ENCODE peak calls at places on chromosomes 16 and 17, in ten cellular contexts. One of them, this sample, is unnamed.

GRCh38 chr17:66675991-66676371 is 158.9 kb upstream of the CACNG5 start:
- DNase-seq in AG10803: no peak
- DNase-seq in Panc1: no peak
- DNase-seq in iPS-NIHi11: no peak
- DNase-seq in MV-4-11: no peak
- DNase-seq in NCI-H1105 treated with DMSO at 0.1 percent for 48 hours: no peak
- DNase-seq in hippocampal formation: peak
- DNase-seq in renal cortical epithelial cell: peak
- DNase-seq in GM12864: no peak
- DNase-seq in CD4-positive, CD25-positive, alpha-beta regulatory T cell: no peak
- DNase-seq in this sample: no peak

GRCh38 chr17:72707881-72708280 is 384.6 kb downstream of the SLC39A11 start:
- DNase-seq in hippocampal formation: no peak
- DNase-seq in GM12864: no peak
- DNase-seq in MV-4-11: no peak
- DNase-seq in AG10803: no peak
- DNase-seq in NCI-H1105 treated with DMSO at 0.1 percent for 48 hours: no peak
- DNase-seq in renal cortical epithelial cell: no peak
- DNase-seq in CD4-positive, CD25-positive, alpha-beta regulatory T cell: no peak
- DNase-seq in iPS-NIHi11: no peak
- DNase-seq in Panc1: no peak
- DNase-seq in this sample: no peak

GRCh38 chr17:73718912-73719311 is 74.7 kb upstream of the SDK2 start:
- DNase-seq in MV-4-11: peak
- DNase-seq in renal cortical epithelial cell: no peak
- DNase-seq in AG10803: no peak
- DNase-seq in iPS-NIHi11: no peak
- DNase-seq in hippocampal formation: no peak
- DNase-seq in NCI-H1105 treated with DMSO at 0.1 percent for 48 hours: no peak
- DNase-seq in Panc1: no peak
- DNase-seq in GM12864: no peak
- DNase-seq in CD4-positive, CD25-positive, alpha-beta regulatory T cell: no peak
- DNase-seq in this sample: no peak

GRCh38 chr17:36933174-36934143 is 3.8 kb upstream of the LHX1 start:
- DNase-seq in Panc1: no peak
- DNase-seq in iPS-NIHi11: peak
- DNase-seq in hippocampal formation: no peak
- DNase-seq in NCI-H1105 treated with DMSO at 0.1 percent for 48 hours: no peak
- DNase-seq in CD4-positive, CD25-positive, alpha-beta regulatory T cell: no peak
- DNase-seq in MV-4-11: no peak
- DNase-seq in AG10803: no peak
- DNase-seq in GM12864: no peak
- DNase-seq in renal cortical epithelial cell: no peak
- DNase-seq in this sample: no peak

GRCh38 chr17:76718516-76718915 is 7.8 kb upstream of the MXRA7 start:
- DNase-seq in AG10803: no peak
- DNase-seq in renal cortical epithelial cell: no peak
- DNase-seq in MV-4-11: no peak
- DNase-seq in hippocampal formation: no peak
- DNase-seq in iPS-NIHi11: no peak
- DNase-seq in GM12864: no peak
- DNase-seq in CD4-positive, CD25-positive, alpha-beta regulatory T cell: no peak
- DNase-seq in Panc1: no peak
- DNase-seq in NCI-H1105 treated with DMSO at 0.1 percent for 48 hours: no peak
- DNase-seq in this sample: no peak

GRCh38 chr16:57235128-57236092 is 9.6 kb upstream of the ARL2BP start:
- DNase-seq in MV-4-11: peak
- DNase-seq in NCI-H1105 treated with DMSO at 0.1 percent for 48 hours: peak
- DNase-seq in iPS-NIHi11: no peak
- DNase-seq in GM12864: no peak
- DNase-seq in renal cortical epithelial cell: no peak
- DNase-seq in hippocampal formation: no peak
- DNase-seq in AG10803: no peak
- DNase-seq in Panc1: no peak
- DNase-seq in CD4-positive, CD25-positive, alpha-beta regulatory T cell: no peak
- DNase-seq in this sample: no peak

GRCh38 chr17:64264891-64265290 is 1.8 kb upstream of the TEX2 start:
- DNase-seq in CD4-positive, CD25-positive, alpha-beta regulatory T cell: no peak
- DNase-seq in renal cortical epithelial cell: peak
- DNase-seq in Panc1: no peak
- DNase-seq in MV-4-11: no peak
- DNase-seq in AG10803: no peak
- DNase-seq in iPS-NIHi11: no peak
- DNase-seq in NCI-H1105 treated with DMSO at 0.1 percent for 48 hours: no peak
- DNase-seq in hippocampal formation: no peak
- DNase-seq in GM12864: no peak
- DNase-seq in this sample: no peak

GRCh38 chr16:10883004-10883403 is 6.0 kb downstream of the CIITA start:
- DNase-seq in NCI-H1105 treated with DMSO at 0.1 percent for 48 hours: no peak
- DNase-seq in Panc1: no peak
- DNase-seq in MV-4-11: no peak
- DNase-seq in iPS-NIHi11: peak
- DNase-seq in CD4-positive, CD25-positive, alpha-beta regulatory T cell: no peak
- DNase-seq in hippocampal formation: no peak
- DNase-seq in renal cortical epithelial cell: peak
- DNase-seq in AG10803: no peak
- DNase-seq in GM12864: no peak
- DNase-seq in this sample: no peak

This sample was measured in GM12878.